ENCODE peak calls at places on chromosome 2, in five cellular contexts. E, M, Z, F and S are unnamed samples.

GRCh38 chr2:28430377-28430765 is 37.7 kb downstream of the FOSL2 start:
- DNase-seq in E (no peak), M (no peak), Z (no peak), F (no peak), S (no peak)

GRCh38 chr2:210007895-210008294 is 5.5 kb downstream of the RPE start:
- DNase-seq in E (no peak), M (no peak), Z (no peak), F (no peak), S (no peak)

GRCh38 chr2:230244211-230244610 is 18.7 kb downstream of the SP140 start:
- DNase-seq in E (no peak), M (no peak), Z (no peak), F (no peak), S (no peak)

GRCh38 chr2:233210843-233211600 is 40.5 kb upstream of the ATG16L1 start:
- DNase-seq in E (no peak), M (no peak), Z (no peak), F (peak), S (peak)

GRCh38 chr2:88857951-88858406 is 166.5 kb downstream of the RPIA start:
- DNase-seq in E (no peak), M (no peak), Z (no peak), F (no peak), S (no peak)

GRCh38 chr2:98702127-98702802 is 28.7 kb downstream of the MGAT4A start:
- DNase-seq in E (peak), M (no peak), Z (no peak), F (no peak), S (no peak)

GRCh38 chr2:15919716-15920444 is 20.5 kb upstream of the MYCN start:
- DNase-seq in E (no peak), M (no peak), Z (no peak), F (no peak), S (no peak)

GRCh38 chr2:111194835-111195621 is 74.3 kb downstream of the BCL2L11 start:
- DNase-seq in E (peak), M (no peak), Z (peak), F (no peak), S (no peak)

GRCh38 chr2:220539481-220539880 is 912.1 kb downstream of the SLC4A3 start:
- DNase-seq in E (no peak), M (no peak), Z (no peak), F (no peak), S (no peak)

GRCh38 chr2:182914852-182915251 is 48.4 kb upstream of the FRZB start:
- DNase-seq in E (no peak), M (no peak), Z (no peak), F (no peak), S (no peak)

GRCh38 chr2:201697899-201698298 is 545 bp downstream of the MPP4 start:
- DNase-seq in E (no peak), M (no peak), Z (no peak), F (no peak), S (no peak)

GRCh38 chr2:9897331-9897737 is 54.1 kb downstream of the TAF1B start:
- DNase-seq in E (no peak), M (no peak), Z (no peak), F (peak), S (peak)

GRCh38 chr2:163799807-163800206 is 64.0 kb upstream of the FIGN start:
- DNase-seq in E (no peak), M (no peak), Z (no peak), F (no peak), S (no peak)

GRCh38 chr2:163801499-163801893 is 65.7 kb upstream of the FIGN start:
- DNase-seq in E (no peak), M (no peak), Z (no peak), F (no peak), S (no peak)

GRCh38 chr2:163802289-163802688 is 66.5 kb upstream of the FIGN start:
- DNase-seq in E (no peak), M (no peak), Z (no peak), F (no peak), S (no peak)

GRCh38 chr2:163800889-163801498 is 65.2 kb upstream of the FIGN start:
- DNase-seq in E (no peak), M (no peak), Z (no peak), F (no peak), S (no peak)
- TF ChIP-seq JUND in E (no peak), M (no peak), Z (no peak), F (no peak), S (no peak)

GRCh38 chr2:11805920-11806319 is 59.5 kb downstream of the LPIN1 start:
- DNase-seq in E (no peak), M (no peak), Z (no peak), F (no peak), S (no peak)

GRCh38 chr2:11809586-11810236 is 63.3 kb downstream of the LPIN1 start:
- DNase-seq in E (peak), M (no peak), Z (no peak), F (no peak), S (no peak)

GRCh38 chr2:11808016-11808400 is 61.6 kb downstream of the LPIN1 start:
- DNase-seq in E (no peak), M (no peak), Z (no peak), F (no peak), S (no peak)

GRCh38 chr2:11810237-11810977 is 64.0 kb downstream of the LPIN1 start:
- DNase-seq in E (no peak), M (no peak), Z (no peak), F (no peak), S (no peak)

GRCh38 chr2:11807156-11808015 is 61.0 kb downstream of the LPIN1 start:
- DNase-seq in E (no peak), M (no peak), Z (no peak), F (no peak), S (peak)
- TF ChIP-seq JUND in E (no peak), M (no peak), Z (no peak), F (no peak), S (no peak)

DNA sequence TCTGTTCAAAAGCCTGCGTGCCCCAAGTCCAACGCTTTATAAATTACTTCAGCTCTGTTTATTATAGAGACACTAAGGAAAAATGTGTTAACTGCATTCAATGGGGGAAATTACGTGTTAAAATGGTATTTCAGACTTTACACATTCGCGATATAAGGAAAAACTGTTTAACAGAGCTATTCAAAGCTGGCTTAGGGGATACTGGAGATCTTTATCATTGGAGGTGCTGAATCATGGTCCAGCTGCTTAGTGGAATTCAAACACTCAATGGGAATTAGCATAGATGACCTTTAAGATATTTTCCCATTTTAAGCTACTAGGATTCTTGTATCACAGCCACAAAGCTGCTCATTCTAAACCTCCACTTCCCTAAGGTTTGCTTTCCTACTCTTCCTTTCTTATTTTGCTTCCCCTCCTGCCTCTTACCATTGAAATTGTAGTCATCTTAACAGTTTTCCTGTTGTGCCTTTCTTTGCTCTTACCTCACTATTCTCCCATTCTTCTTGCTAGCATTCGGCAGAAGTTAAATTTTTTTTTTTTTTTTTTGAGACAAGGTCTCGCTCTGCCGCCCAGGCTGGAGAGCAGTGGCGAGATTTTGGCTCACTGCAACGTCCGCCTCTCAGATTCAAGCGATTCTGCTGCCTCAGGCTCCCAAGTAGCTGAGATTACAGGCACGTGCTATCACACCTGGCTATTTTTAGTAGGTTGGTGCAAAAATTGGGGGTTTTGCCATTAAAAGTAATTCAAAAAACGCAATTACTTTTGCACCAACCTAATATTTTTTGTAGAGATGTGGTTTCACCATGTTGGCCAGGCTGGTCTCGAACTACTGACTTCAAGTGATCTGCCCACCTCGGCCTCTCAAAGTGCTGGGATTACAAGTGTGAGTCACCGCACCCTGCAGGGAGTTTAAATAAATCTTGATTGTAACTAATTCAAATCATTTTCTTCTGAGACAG is 6.5 kb downstream of the SULT6B1 start:
- DNase-seq in E (no peak), M (no peak), Z (no peak), F (no peak), S (no peak)
- TF ChIP-seq JUND in E (no peak), M (peak), Z (no peak), F (no peak), S (no peak)

DNA sequence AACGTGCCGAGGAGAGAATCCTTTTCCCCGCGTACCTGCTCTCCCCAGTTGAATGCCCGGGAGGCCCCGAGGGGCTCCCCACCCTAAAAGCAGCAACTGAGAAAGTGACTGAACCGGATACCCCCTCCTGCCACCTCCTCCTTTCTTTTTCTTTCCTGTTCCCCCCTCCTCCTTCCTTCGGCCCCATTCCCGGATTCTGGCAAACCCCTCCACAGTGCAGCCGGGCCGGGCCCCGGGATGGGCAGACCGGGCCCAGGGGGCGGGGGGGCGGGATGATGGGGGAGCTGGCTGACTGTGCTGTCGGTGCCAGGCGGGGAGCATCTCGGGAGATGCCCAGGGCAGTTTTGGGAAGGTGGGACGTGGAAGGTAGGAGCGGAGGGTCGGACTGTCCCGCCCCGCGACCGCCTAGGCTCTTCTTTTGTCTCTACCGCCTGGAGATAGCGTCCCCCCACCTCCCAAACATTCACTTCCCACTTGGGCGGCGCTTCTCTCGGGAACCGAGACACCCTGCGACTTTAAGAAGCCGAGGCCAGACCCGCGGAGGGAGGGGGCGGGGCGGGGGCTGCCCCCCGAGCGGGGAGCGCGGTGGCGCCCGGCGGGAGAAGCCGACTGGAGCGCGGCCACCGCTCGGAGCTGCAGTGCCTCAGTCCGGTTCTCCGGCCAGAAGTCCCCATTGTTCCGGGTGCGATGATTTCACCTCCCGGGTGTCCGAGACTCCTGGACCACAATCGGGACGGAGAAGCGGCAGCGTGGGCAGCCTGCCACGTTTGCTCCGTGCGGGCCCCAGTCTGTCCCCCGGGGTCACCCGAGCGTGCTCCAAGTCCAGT is 8.2 kb downstream of the DLX2 start:
- DNase-seq in E (no peak), M (no peak), Z (no peak), F (no peak), S (no peak)
- TF ChIP-seq JUND in E (no peak), M (no peak), Z (no peak), F (no peak), S (no peak)

GRCh38 chr2:160558531-160558930 is 64.9 kb upstream of the RBMS1 start:
- DNase-seq in E (no peak), M (no peak), Z (no peak), F (no peak), S (no peak)
- TF ChIP-seq JUND in E (no peak), M (no peak), Z (no peak), F (no peak), S (no peak)

GRCh38 chr2:227865281-227865680 is 6.2 kb upstream of the DAW1 start:
- DNase-seq in E (no peak), M (no peak), Z (no peak), F (no peak), S (no peak)
- TF ChIP-seq JUND in E (no peak), M (no peak), Z (no peak), F (no peak), S (no peak)

GRCh38 chr2:120774557-120775160 is 39.0 kb downstream of the GLI2 start:
- DNase-seq in E (no peak), M (no peak), Z (no peak), F (no peak), S (no peak)
- TF ChIP-seq JUND in E (no peak), M (no peak), Z (no peak), F (no peak), S (no peak)

GRCh38 chr2:54528311-54528945 is 72.3 kb downstream of the SPTBN1 start:
- DNase-seq in E (no peak), M (no peak), Z (no peak), F (no peak), S (no peak)

GRCh38 chr2:54534191-54534590 is 78.1 kb downstream of the SPTBN1 start:
- DNase-seq in E (no peak), M (no peak), Z (no peak), F (no peak), S (no peak)

GRCh38 chr2:54529935-54530334 is 73.8 kb downstream of the SPTBN1 start:
- DNase-seq in E (no peak), M (no peak), Z (no peak), F (no peak), S (no peak)

GRCh38 chr2:54534625-54535024 is 78.5 kb downstream of the SPTBN1 start:
- DNase-seq in E (no peak), M (no peak), Z (no peak), F (no peak), S (no peak)

DNA sequence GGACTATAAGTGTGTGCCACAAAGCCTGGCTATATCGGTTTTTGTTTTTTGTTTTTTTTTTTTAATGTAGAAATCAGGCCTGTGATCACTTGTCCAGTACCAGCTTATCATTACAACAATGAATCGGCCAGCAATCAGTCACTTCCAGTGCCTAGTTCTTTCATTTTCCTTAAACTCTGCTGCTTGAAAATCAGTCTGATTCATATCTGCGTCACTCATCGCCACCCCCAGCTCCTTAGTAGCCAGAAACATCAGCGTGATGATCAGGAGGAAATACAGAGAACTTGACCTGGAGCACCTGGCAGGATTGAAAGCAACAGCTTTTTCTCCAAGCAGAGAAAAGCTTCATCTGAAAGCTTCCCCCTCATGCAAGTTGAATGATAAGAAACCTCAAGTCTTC is 75.4 kb downstream of the SPTBN1 start:
- DNase-seq in E (no peak), M (no peak), Z (no peak), F (peak), S (no peak)
- TF ChIP-seq JUND in E (no peak), M (no peak), Z (no peak), F (peak), S (no peak)

DNA sequence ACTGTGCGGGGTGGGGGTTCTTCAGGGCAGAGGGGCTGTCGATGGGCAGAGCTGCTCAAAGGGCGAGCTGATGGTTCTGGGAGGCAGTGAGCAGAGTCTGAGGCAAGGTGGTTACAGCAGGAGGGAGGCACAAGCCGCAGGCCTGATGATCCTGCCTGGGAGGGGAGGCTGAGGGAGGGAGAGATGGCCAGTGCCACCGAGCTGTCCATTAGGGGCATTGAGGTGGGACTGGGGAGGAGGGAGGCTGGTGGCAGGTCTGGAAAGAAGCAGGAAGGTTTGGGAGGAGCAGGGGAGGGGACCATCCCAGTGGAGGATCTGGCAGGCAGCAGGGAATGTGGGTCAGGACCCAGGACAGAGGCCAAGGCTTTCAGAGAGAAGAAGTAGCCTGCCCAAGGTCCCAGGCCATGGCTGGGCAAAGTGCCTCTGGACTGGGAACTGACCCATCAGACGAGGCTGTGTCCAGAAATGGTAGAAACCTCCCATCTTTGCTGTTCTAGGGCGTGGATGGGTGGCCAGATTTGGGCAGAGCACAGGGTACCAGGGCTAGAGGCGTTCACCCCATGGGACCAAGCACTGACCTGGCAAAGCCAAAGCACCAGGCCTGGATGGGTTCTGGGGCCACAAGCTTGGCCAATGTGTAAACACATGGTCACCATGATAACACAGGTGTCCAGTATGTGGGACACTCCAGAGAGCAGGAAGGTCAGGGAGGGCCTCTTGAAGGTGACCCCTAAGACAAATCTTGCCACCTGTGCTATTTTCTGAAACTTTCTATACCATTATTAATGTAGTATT is 55.5 kb downstream of the INHBB start:
- DNase-seq in E (no peak), M (no peak), Z (no peak), F (no peak), S (no peak)
- TF ChIP-seq JUND in E (no peak), M (no peak), Z (no peak), F (no peak), S (no peak)